ENCODE peak calls at places on chromosomes 16 and 17, in four cellular contexts. W is psoas muscle, V is heart left ventricle, J is thoracic aorta. R is an unnamed sample. For H3K27me3, the result is how much of the 10 kb centered on the place peaks cover.

GRCh38 chr16:84913315-84913714 is 93.5 kb downstream of the CRISPLD2 start:
- DNase-seq in W (peak), V (peak), J (no peak), R (no peak)

GRCh38 chr17:57963149-57963511 is 7.9 kb upstream of the CUEDC1 start:
- DNase-seq in W (no peak), V (no peak), J (no peak), R (no peak)

GRCh38 chr16:77711775-77712174 is 10.5 kb upstream of the NUDT7 start:
- DNase-seq in W (no peak), V (no peak), J (no peak), R (no peak)

GRCh38 chr16:2953706-2954105 is 10.4 kb upstream of the KREMEN2 start:
- DNase-seq in W (no peak), V (no peak), J (no peak), R (no peak)

GRCh38 chr16:12602811-12603698 is 200.6 kb downstream of the CPPED1 start:
- DNase-seq in W (no peak), V (no peak), J (no peak), R (no peak)

GRCh38 chr17:63425478-63425877 is 20.6 kb downstream of the CYB561 start:
- DNase-seq in W (peak), V (peak), J (peak), R (peak)

GRCh38 chr16:66391726-66392670 is 25.5 kb downstream of the CDH5 start:
- DNase-seq in W (no peak), V (no peak), J (no peak), R (no peak)

GRCh38 chr16:76335187-76335974 is 58.2 kb downstream of the CNTNAP4 start:
- DNase-seq in W (no peak), V (no peak), J (no peak), R (no peak)

GRCh38 chr17:72587156-72587555 is 466.3 kb downstream of the SOX9 start:
- DNase-seq in W (no peak), V (no peak), J (no peak), R (no peak)

GRCh38 chr17:15051913-15052312 is 213.2 kb downstream of the PMP22 start:
- DNase-seq in W (no peak), V (no peak), J (no peak), R (no peak)

GRCh38 chr17:2903193-2903974 is 107.1 kb downstream of the RAP1GAP2 start:
- DNase-seq in W (no peak), V (no peak), J (no peak), R (no peak)

GRCh38 chr17:56795098-56795497 is 38.6 kb downstream of the C17orf67 start:
- DNase-seq in W (no peak), V (no peak), J (no peak), R (no peak)

GRCh38 chr16:76265434-76266045 is 11.7 kb upstream of the CNTNAP4 start:
- DNase-seq in W (no peak), V (no peak), J (no peak), R (no peak)

GRCh38 chr17:49046912-49047311 is 49.7 kb downstream of the IGF2BP1 start:
- DNase-seq in W (no peak), V (no peak), J (no peak), R (no peak)

GRCh38 chr17:80348551-80349436 is 66.2 kb upstream of the ENDOV start:
- DNase-seq in W (no peak), V (no peak), J (no peak), R (no peak)

GRCh38 chr17:65674246-65675045 is 113.0 kb upstream of the AXIN2 start:
- DNase-seq in W (no peak), V (no peak), J (no peak), R (no peak)

GRCh38 chr17:29107933-29108805 is 65.2 kb downstream of the PIPOX start:
- DNase-seq in W (peak), V (peak), J (no peak), R (peak)

GRCh38 chr17:43031666-43032065 is 6.6 kb downstream of the RND2 start:
- DNase-seq in W (no peak), V (no peak), J (no peak), R (no peak)

GRCh38 chr17:43030137-43030767 is 5.2 kb downstream of the RND2 start:
- DNase-seq in W (no peak), V (no peak), J (no peak), R (no peak)

GRCh38 chr17:43039646-43040045 is 14.6 kb downstream of the RND2 start:
- DNase-seq in W (no peak), V (no peak), J (no peak), R (no peak)

GRCh38 chr17:43034623-43035293 is 9.7 kb downstream of the RND2 start:
- DNase-seq in W (no peak), V (no peak), J (no peak), R (no peak)

DNA sequence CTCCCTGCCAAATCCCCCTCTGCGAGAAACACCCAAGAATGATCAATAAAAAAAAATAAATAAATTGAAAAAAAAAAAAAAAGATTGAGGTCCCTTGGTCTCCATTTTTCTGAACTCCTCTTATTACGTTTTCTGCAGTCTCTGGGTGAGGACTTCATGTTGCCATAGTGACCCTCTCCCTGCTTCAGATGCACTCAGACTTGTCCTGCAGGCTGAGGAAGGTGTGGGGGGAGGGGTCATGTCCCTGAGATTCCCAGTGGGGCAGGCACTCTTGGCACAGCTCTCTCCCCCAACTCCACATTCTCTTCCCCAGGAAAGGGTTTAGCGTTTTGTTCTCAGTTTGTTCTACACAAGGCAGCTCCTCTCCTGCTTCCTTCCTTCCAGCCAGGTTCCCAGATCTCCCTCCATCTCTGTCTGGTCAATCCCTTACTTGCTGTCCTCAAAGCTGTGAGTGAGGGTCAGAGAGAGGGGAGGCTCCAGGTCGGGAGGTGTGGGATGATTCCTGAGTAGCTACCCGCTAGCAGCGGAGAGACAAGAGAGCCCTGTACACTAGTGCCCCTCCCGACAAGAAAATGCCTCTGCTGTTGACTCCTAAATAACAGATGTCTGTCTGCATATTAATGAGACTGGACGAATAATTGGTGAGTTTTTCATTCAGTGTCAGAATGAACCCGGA is 9.1 kb downstream of the RND2 start:
- DNase-seq in W (no peak), V (no peak), J (no peak), R (no peak)
- TF ChIP-seq CTCF in W (no peak), V (no peak), J (no peak), R (no peak)

GRCh38 chr17:76453431-76453743 is 435 bp upstream of the UBE2O start:
- DNase-seq in W (no peak), V (no peak), J (no peak), R (no peak)

GRCh38 chr17:76449126-76449525 is 3.8 kb downstream of the UBE2O start:
- DNase-seq in W (no peak), V (no peak), J (no peak), R (no peak)

GRCh38 chr17:76452646-76453430 is at the start of gene UBE2O:
- DNase-seq in W (peak), V (peak), J (peak), R (peak)

GRCh38 chr17:76451480-76451879 is 1.5 kb downstream of the UBE2O start:
- DNase-seq in W (no peak), V (no peak), J (no peak), R (no peak)

DNA sequence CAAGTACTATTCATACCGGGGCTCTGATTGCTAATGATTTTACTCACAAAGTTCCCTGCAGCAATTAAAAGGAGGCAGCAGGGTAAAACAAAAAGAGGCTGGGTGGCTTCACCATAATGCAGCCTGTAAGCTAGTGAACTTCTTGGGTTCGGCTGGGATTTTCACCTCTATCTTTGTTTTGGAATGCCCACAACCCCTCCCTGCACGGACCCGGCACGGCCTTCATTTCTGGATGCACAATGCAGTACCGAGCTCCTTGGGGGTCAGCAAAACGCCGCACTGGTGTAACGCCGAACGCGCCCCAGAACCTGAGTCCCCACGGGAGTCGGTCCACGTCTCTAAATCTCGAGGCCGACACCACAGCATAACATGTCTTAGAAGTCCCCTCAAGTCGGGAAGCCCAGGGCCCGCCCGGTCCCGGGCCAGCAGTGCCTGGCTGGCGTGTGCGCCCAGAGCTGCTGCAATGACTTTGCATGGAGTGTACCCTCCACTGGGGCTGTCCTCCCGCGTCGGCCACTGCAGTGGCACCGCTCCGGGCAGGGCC is 778 bp downstream of the UBE2O start:
- DNase-seq in W (no peak), V (no peak), J (no peak), R (no peak)
- H3K27me3 ChIP-seq in W (under half), V (under half), J (under half), R (under half)

DNA sequence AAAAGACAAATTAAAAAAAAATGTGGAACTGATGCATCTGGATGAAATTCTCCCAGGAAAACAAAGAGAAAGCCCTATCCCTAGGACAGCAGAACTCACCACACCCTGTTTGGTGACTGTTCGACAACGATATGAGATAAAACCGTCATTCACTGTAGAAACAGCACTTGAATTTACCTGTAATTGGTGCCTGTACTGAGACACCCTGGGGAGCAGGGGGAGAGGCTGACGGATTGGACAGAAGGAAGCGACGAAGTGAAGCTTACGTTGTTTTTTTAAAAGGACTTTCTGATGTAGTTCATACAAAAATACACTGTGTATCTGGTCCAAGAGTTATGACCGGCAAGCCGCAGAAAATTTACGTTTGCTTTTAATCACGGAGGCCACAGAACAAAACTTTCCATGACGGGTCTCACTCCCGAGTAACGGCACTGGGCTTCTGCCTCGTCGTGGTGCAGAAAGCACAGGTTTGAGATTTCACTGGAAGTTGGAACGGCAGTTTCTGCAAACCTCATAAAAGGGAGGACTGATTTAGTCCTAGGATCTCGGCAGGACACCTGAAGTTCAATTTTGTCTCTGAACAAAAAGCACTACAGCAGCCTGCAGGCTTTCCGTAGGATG is 9.7 kb downstream of the NXN start:
- DNase-seq in W (no peak), V (no peak), J (no peak), R (no peak)
- H3K4me3 ChIP-seq in W (peak), V (no peak), J (peak), R (no peak)

DNA sequence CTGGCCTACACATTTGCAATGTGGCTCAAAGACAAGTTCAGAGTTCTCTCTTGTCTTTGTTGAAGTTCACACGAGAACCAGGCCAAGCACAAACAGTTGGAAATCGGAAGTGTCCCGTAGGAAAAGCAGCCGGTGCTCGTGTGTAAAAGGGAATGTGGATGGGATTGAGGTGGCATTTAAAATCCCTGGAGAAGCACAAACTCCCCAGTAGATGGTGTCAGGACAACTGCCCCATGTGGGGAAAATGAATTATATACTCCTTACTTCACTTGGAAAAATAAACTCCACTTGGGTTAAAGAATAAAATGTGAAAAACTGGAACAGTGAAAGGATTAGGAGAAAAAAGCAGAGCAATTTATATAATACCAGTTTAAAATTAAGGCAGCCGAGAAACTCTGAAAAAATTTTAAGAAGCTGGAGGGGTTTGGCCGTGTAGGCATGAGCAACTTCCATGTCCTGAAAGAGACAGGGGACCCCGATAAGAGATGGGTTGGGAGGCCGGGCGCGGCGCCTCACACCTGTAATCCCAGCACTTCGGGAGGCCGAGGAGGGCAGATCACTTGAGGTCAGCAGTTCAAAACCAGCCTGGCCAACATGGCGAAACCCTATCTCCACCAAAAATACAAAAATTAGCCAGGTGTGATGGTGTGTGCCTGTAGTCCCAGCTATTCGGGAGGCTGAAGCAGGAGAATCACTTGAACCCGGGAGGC is 28.1 kb downstream of the CBFA2T3 start:
- DNase-seq in W (no peak), V (no peak), J (no peak), R (no peak)
- TF ChIP-seq CTCF in W (no peak), V (no peak), J (no peak), R (no peak)

GRCh38 chr17:7780736-7781135 is 53.3 kb upstream of the KDM6B start:
- DNase-seq in W (no peak), V (no peak), J (no peak), R (no peak)
- H3K27me3 ChIP-seq in W (under half), V (under half), J (under half), R (under half)

DNA sequence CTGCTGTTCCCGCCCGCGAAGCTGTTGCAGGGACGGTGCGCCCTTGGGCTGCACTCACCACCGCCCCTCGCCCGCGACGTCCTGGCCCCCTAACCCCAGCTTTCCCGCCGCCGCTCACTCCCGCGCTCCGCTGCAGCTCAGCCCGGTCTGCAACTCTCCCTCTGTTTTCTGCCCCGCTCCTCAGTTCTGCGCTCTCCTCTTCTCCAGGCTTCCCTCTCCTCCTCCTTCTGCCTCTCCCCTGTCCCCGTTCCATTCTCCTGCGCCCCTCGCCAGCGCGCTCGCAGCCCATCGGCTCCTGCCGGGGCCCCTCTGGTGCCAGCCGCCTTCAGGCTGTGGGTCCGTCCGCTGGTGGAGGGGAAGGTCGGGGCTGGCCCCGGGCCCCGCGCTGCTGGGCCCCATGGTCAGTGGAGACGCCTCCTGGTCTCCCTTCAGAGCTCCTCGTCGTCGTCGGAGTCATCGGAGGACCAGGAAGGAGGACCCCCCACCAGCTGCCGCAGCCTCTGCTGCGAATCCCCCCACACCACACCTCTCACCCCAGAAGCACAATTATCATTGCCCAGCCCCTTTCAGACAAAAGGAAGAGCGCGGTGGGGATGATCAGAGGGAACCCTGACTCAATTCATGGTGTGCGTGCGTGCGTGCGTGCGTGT is 223.2 kb upstream of the FOXF1 start:
- DNase-seq in W (no peak), V (no peak), J (no peak), R (no peak)
- H3K4me3 ChIP-seq in W (no peak), V (no peak), J (no peak), R (no peak)

GRCh38 chr16:5490499-5490898 is 392.9 kb upstream of the EEF2KMT start:
- DNase-seq in W (peak), V (no peak), J (no peak), R (peak)
- TF ChIP-seq CTCF in W (peak), V (peak), J (no peak), R (peak)